ENCODE peak calls at places on chromosome 5, in four cellular contexts. R, Q, I and T are unnamed samples.
A peak's percentile ranks its signal among the peaks of the same experiment; 100 is the strongest.

GRCh38 chr5:82584631-82585030 is 306.5 kb upstream of the RPS23 start:
- DNase-seq in Q (no peak), R (no peak), I (no peak), T (no peak)

GRCh38 chr5:144142030-144142825 is 28.2 kb downstream of the YIPF5 start:
- DNase-seq in R (no peak), I (no peak), Q (no peak), T (no peak)

GRCh38 chr5:76492819-76493189 is 89.7 kb downstream of the IQGAP2 start:
- DNase-seq in R (no peak), Q (no peak), I (no peak), T (no peak)

GRCh38 chr5:149406203-149406978 is 27.3 kb upstream of the IL17B start:
- DNase-seq in Q (peak; percentile 85), I (peak; percentile 95), R (peak; percentile 77), T (peak; percentile 70)

GRCh38 chr5:140243855-140244254 is 59.0 kb downstream of the PFDN1 start:
- DNase-seq in I (no peak), R (no peak), Q (no peak), T (no peak)

GRCh38 chr5:131223751-131224386 is 40.0 kb upstream of the CDC42SE2 start:
- DNase-seq in I (no peak), Q (no peak), R (no peak), T (no peak)

GRCh38 chr5:41788800-41789395 is 81.3 kb downstream of the OXCT1 start:
- DNase-seq in R (no peak), Q (no peak), I (no peak), T (no peak)

GRCh38 chr5:78530342-78531096 is 118.1 kb downstream of the LHFPL2 start:
- DNase-seq in Q (no peak), R (no peak), I (no peak), T (no peak)

GRCh38 chr5:43855418-43855817 is 252.4 kb downstream of the NNT start:
- DNase-seq in R (no peak), Q (no peak), I (no peak), T (no peak)

GRCh38 chr5:59296317-59297264 is 596.9 kb downstream of the PDE4D start:
- DNase-seq in I (peak; percentile 3), R (no peak), Q (no peak), T (no peak)

GRCh38 chr5:72451771-72452505 is 55.3 kb downstream of the ZNF366 start:
- DNase-seq in I (peak; percentile 98), Q (peak; percentile 63), R (peak; percentile 77), T (peak; percentile 23)

GRCh38 chr5:125367702-125368101 is 621.3 kb upstream of the ZNF608 start:
- DNase-seq in Q (no peak), R (no peak), I (no peak), T (no peak)

GRCh38 chr5:39543335-39543734 is 118.6 kb upstream of the DAB2 start:
- DNase-seq in Q (no peak), I (peak; percentile 21), R (no peak), T (no peak)

GRCh38 chr5:40983781-40984180 is 74.5 kb downstream of the C7 start:
- DNase-seq in R (no peak), Q (no peak), I (no peak), T (no peak)

GRCh38 chr5:171484460-171484899 is 65.0 kb downstream of the FGF18 start:
- DNase-seq in I (no peak), R (no peak), Q (no peak), T (peak; percentile 25)

GRCh38 chr5:124519396-124519795 is 227.0 kb downstream of the ZNF608 start:
- DNase-seq in Q (no peak), I (peak; percentile 64), R (no peak), T (no peak)

GRCh38 chr5:136174021-136174659 is 18.8 kb downstream of the SMIM32 start:
- DNase-seq in R (no peak), Q (no peak), I (peak; percentile 25), T (no peak)

GRCh38 chr5:34849253-34849652 is 10.3 kb downstream of the TTC23L start:
- DNase-seq in Q (no peak), R (no peak), I (no peak), T (no peak)

GRCh38 chr5:124477577-124477976 is 268.9 kb downstream of the ZNF608 start:
- DNase-seq in I (no peak), R (no peak), Q (no peak), T (no peak)

GRCh38 chr5:93658044-93658443 is 75.0 kb downstream of the NR2F1 start:
- DNase-seq in I (no peak), R (no peak), Q (no peak), T (no peak)

GRCh38 chr5:113761594-113761993 is 248.1 kb downstream of the YTHDC2 start:
- DNase-seq in Q (no peak), R (no peak), I (no peak), T (no peak)

GRCh38 chr5:80147119-80147815 is 108.6 kb downstream of the SERINC5 start:
- DNase-seq in R (no peak), I (no peak), Q (no peak), T (no peak)

GRCh38 chr5:34048143-34048542 is 5.1 kb upstream of the C1QTNF3 start:
- DNase-seq in Q (no peak), R (no peak), I (no peak), T (no peak)

GRCh38 chr5:17039170-17039569 is 103.1 kb upstream of the MYO10 start:
- DNase-seq in I (no peak), Q (no peak), R (no peak), T (no peak)

GRCh38 chr5:148858106-148858505 is 31.7 kb downstream of the ADRB2 start:
- DNase-seq in Q (no peak), R (no peak), I (peak; percentile 66), T (no peak)

GRCh38 chr5:138663009-138663408 is 87.8 kb upstream of the HSPA9 start:
- DNase-seq in I (no peak), R (no peak), Q (no peak), T (no peak)

GRCh38 chr5:114411380-114411931 is 49.6 kb downstream of the KCNN2 start:
- DNase-seq in Q (no peak), I (no peak), R (no peak), T (no peak)

GRCh38 chr5:83721878-83722779 is 1.5 kb upstream of the HAPLN1 start:
- DNase-seq in I (no peak), Q (peak; percentile 84), R (peak; percentile 71), T (peak; percentile 83)